ENCODE peak calls at places on chromosomes 1 and 21, in five cellular contexts. Q is A549, J is HepG2, C is GM12878, E is K562. L is an unnamed sample.

GRCh38 chr1:162554258-162554657 is 7.3 kb upstream of the UAP1 start:
- ATAC-seq in Q (no peak), J (no peak), C (no peak), E (peak), L (peak)

GRCh38 chr1:183757061-183757460 is 47.9 kb upstream of the RGL1 start:
- ATAC-seq in Q (peak), J (no peak), C (no peak), E (no peak), L (peak)

GRCh38 chr1:221832617-221833016 is 90.7 kb upstream of the DUSP10 start:
- ATAC-seq in Q (no peak), J (no peak), C (no peak), E (no peak), L (no peak)

GRCh38 chr1:32719681-32720275 is 17.2 kb upstream of the SYNC start:
- ATAC-seq in Q (no peak), J (no peak), C (no peak), E (no peak), L (no peak)

GRCh38 chr1:116104667-116105066 is 6.5 kb upstream of the MAB21L3 start:
- ATAC-seq in Q (no peak), J (peak), C (peak), E (no peak), L (no peak)

GRCh38 chr1:211910136-211910884 is 79.7 kb upstream of the LPGAT1 start:
- ATAC-seq in Q (peak), J (peak), C (peak), E (no peak), L (no peak)

GRCh38 chr1:172905452-172905851 is 145.3 kb downstream of the TNFSF18 start:
- ATAC-seq in Q (no peak), J (no peak), C (no peak), E (no peak), L (no peak)

GRCh38 chr1:201715351-201715750 is 113.6 kb upstream of the IPO9 start:
- ATAC-seq in Q (no peak), J (no peak), C (peak), E (no peak), L (no peak)

GRCh38 chr1:89503690-89504089 is 20.9 kb upstream of the LRRC8B start:
- ATAC-seq in Q (no peak), J (no peak), C (no peak), E (no peak), L (no peak)

GRCh38 chr1:207103892-207104373 is at the start of gene C4BPA:
- ATAC-seq in Q (peak), J (peak), C (no peak), E (no peak), L (peak)

GRCh38 chr1:223177681-223178080 is 34.6 kb upstream of the TLR5 start:
- ATAC-seq in Q (no peak), J (peak), C (no peak), E (no peak), L (peak)

GRCh38 chr1:51789342-51789741 is 89.2 kb downstream of the NRDC start:
- ATAC-seq in Q (no peak), J (no peak), C (no peak), E (no peak), L (no peak)

GRCh38 chr1:205800470-205800869 is 12.5 kb downstream of the SLC41A1 start:
- ATAC-seq in Q (no peak), J (no peak), C (no peak), E (no peak), L (no peak)

GRCh38 chr1:30639881-30640452 is 83.4 kb downstream of the MATN1 start:
- ATAC-seq in Q (no peak), J (no peak), C (no peak), E (no peak), L (no peak)

GRCh38 chr1:12511128-12511484 is 106.9 kb downstream of the DHRS3 start:
- ATAC-seq in Q (no peak), J (no peak), C (no peak), E (no peak), L (peak)

GRCh38 chr1:108540977-108541376 is 18.9 kb upstream of the EEIG2 start:
- ATAC-seq in Q (no peak), J (no peak), C (no peak), E (no peak), L (no peak)

GRCh38 chr1:107936498-107937481 is 28.2 kb downstream of the VAV3 start:
- ATAC-seq in Q (no peak), J (no peak), C (peak), E (no peak), L (peak)

GRCh38 chr1:35577071-35577998 is 4.2 kb downstream of the TFAP2E start:
- ATAC-seq in Q (no peak), J (no peak), C (peak), E (no peak), L (peak)

GRCh38 chr1:29195875-29196274 is 14.2 kb upstream of the SRSF4 start:
- ATAC-seq in Q (no peak), J (no peak), C (no peak), E (no peak), L (no peak)

GRCh38 chr21:42746240-42746592 is 92.8 kb downstream of the PDE9A start:
- ATAC-seq in Q (no peak), J (no peak), C (no peak), E (no peak), L (no peak)

GRCh38 chr1:207218512-207219352 is 102.7 kb upstream of the CD55 start:
- ATAC-seq in Q (peak), J (no peak), C (no peak), E (peak), L (no peak)

GRCh38 chr1:33004628-33005027 is 32.1 kb downstream of the AK2 start:
- ATAC-seq in Q (no peak), J (no peak), C (peak), E (no peak), L (no peak)

GRCh38 chr1:25009675-25010262 is 79.7 kb upstream of the RUNX3 start:
- ATAC-seq in Q (no peak), J (no peak), C (peak), E (no peak), L (no peak)

GRCh38 chr1:77541162-77541545 is 141.3 kb downstream of the ZZZ3 start:
- ATAC-seq in Q (no peak), J (no peak), C (peak), E (no peak), L (no peak)

GRCh38 chr1:53430779-53431178 is 28.4 kb upstream of the DMRTB1 start:
- ATAC-seq in Q (no peak), J (no peak), C (no peak), E (no peak), L (no peak)

GRCh38 chr1:40769815-40770214 is 13.8 kb upstream of the KCNQ4 start:
- ATAC-seq in Q (peak), J (no peak), C (peak), E (no peak), L (no peak)

GRCh38 chr21:16608209-16608830 is 878.5 kb downstream of the USP25 start:
- ATAC-seq in Q (peak), J (no peak), C (no peak), E (no peak), L (no peak)

GRCh38 chr1:176949033-176949662 is 215.4 kb downstream of the ASTN1 start:
- ATAC-seq in Q (peak), J (peak), C (peak), E (peak), L (peak)

GRCh38 chr1:200520740-200521139 is 99.8 kb downstream of the KIF14 start:
- ATAC-seq in Q (no peak), J (no peak), C (no peak), E (no peak), L (no peak)

GRCh38 chr1:18064564-18064963 is 43.0 kb upstream of the IGSF21 start:
- ATAC-seq in Q (no peak), J (no peak), C (no peak), E (no peak), L (no peak)

GRCh38 chr1:41566274-41566885 is 81.9 kb upstream of the EDN2 start:
- ATAC-seq in Q (no peak), J (no peak), C (no peak), E (no peak), L (no peak)

GRCh38 chr1:84998642-84999280 is 1.8 kb upstream of the MCOLN2 start:
- ATAC-seq in Q (no peak), J (no peak), C (peak), E (peak), L (no peak)

GRCh38 chr1:40258445-40258769 is 371 bp downstream of the ZMPSTE24 start:
- ATAC-seq in Q (peak), J (no peak), C (peak), E (peak), L (no peak)

GRCh38 chr1:241631674-241632073 is 8.5 kb downstream of the CHML start:
- ATAC-seq in Q (no peak), J (peak), C (no peak), E (no peak), L (no peak)

GRCh38 chr1:199786695-199787094 is 240.8 kb upstream of the NR5A2 start:
- ATAC-seq in Q (no peak), J (no peak), C (no peak), E (no peak), L (no peak)

GRCh38 chr1:203663294-203663693 is 36.7 kb downstream of the ATP2B4 start:
- ATAC-seq in Q (peak), J (no peak), C (peak), E (no peak), L (peak)

GRCh38 chr1:151196292-151196800 is 2.0 kb upstream of the PIP5K1A start:
- ATAC-seq in Q (peak), J (peak), C (peak), E (peak), L (peak)

GRCh38 chr1:197096137-197096536 is 29.1 kb upstream of the F13B start:
- ATAC-seq in Q (no peak), J (no peak), C (peak), E (peak), L (no peak)

GRCh38 chr1:93345633-93346471 is at the start of gene DR1:
- ATAC-seq in Q (peak), J (peak), C (peak), E (peak), L (peak)
- TF ChIP-seq POLR2A in Q (peak), J (peak), C (peak), E (peak), L (peak)

DNA sequence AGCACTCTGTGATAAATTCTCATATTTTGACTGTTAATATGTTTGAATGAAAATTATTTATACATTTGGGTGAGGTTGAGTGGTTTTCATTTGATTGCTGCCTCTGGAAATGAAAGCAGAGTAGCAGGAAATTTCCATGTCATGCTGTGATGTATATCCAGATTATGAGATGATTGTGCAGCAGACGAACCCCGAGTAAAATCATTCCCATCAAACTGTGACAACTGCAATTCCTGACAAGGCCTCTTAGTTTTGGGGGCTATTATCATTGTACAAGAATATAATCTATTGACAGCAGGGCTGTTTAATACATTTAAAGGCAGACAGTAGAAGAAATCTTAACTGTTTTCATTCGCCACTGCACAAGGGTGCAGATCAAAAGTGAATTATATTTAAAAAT is 134.8 kb downstream of the ATG4C start:
- ATAC-seq in Q (no peak), J (no peak), C (no peak), E (no peak), L (no peak)
- TF ChIP-seq EP300 in Q (no peak), J (no peak), C (no peak), E (no peak), L (no peak)

GRCh38 chr1:234600418-234601216 is 9.4 kb downstream of the IRF2BP2 start:
- ATAC-seq in Q (peak), J (peak), C (peak), E (peak), L (no peak)
- TF ChIP-seq POLR2A in Q (no peak), J (peak), C (peak), E (peak), L (no peak)

GRCh38 chr1:157439318-157439954 is 112.9 kb downstream of the FCRL5 start:
- ATAC-seq in Q (no peak), J (no peak), C (no peak), E (no peak), L (no peak)

GRCh38 chr1:157437301-157437700 is 115.0 kb downstream of the FCRL5 start:
- ATAC-seq in Q (no peak), J (no peak), C (no peak), E (no peak), L (no peak)

GRCh38 chr1:157442065-157442464 is 110.2 kb downstream of the FCRL5 start:
- ATAC-seq in Q (no peak), J (peak), C (no peak), E (no peak), L (no peak)

GRCh38 chr1:157438236-157439012 is 113.9 kb downstream of the FCRL5 start:
- ATAC-seq in Q (no peak), J (no peak), C (no peak), E (no peak), L (no peak)
- TF ChIP-seq EP300 in Q (no peak), J (no peak), C (no peak), E (no peak), L (no peak)

DNA sequence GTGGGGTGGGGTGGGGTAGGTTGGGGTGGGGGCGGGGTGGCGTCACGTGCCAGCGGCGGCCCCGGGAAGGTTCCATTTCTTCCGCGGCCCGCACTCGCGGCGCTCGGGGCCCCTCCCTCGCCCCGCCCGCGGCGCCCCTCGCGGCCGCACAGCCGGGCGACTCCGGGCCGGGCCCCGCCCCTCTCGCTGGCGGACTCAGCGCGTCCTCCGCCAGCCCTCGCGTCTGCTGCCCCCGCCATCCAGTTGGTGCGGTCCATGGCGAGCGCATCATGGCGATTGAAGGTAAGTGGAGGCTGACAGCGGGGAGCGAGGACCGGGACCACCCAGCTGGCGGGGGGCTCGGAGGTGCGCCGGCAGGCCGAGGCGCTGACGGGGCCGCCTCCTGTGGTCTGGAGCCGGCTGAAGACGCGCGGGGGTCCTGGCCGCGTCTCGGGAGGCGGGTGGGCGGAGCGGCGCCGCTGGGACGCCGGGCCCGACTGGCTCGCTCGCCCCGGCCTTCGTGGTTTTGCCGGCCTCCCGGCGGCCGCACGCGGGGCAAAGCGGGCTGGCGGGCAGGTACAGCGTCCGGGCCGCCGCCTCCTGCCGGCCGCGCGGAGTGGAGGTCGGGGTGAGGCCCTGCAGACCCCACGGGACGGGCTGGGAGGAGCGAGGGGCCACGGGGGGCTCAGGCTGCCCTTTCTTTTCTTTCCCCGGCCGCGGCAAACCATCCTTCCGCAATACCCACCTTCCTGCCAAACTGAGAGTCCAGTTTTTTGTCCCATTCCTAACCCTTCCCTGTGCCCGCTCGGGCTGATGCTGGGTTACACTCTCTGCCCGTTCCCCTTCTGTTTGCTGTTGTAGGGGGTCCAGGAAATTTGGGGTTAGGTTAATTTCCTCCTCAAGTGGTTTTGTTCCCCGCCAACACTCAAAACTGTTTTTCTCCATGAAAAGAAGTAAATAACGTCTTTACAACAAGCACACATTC is at the start of gene SYT14:
- ATAC-seq in Q (peak), J (no peak), C (no peak), E (no peak), L (no peak)
- TF ChIP-seq POLR2A in Q (no peak), J (no peak), C (no peak), E (no peak), L (no peak)

GRCh38 chr1:57158660-57159059 is 192.8 kb upstream of the C8B start:
- ATAC-seq in Q (no peak), J (no peak), C (no peak), E (no peak), L (no peak)
- TF ChIP-seq EP300 in Q (no peak), J (no peak), C (no peak), E (no peak), L (no peak)

GRCh38 chr1:5436808-5437207 is 555.4 kb downstream of the NPHP4 start:
- ATAC-seq in Q (no peak), J (no peak), C (no peak), E (no peak), L (no peak)
- TF ChIP-seq POLR2A in Q (no peak), J (no peak), C (no peak), E (no peak), L (no peak)

L was measured in gastroesophageal sphincter.